ENCODE peak calls at places on chromosomes 4 and X, in nine cellular contexts. C, L, W, A, K, G, F, Z and S are unnamed samples.

GRCh38 chrX:54825716-54826428 is 18.3 kb downstream of the MAGED2 start:
- DNase-seq in G (no peak), Z (no peak), L (peak; percentile 41), C (no peak), K (no peak), W (no peak), F (peak; percentile 26), A (peak; percentile 8), S (no peak)

GRCh38 chr4:154836513-154836912 is 55.4 kb downstream of the RBM46 start:
- DNase-seq in K (no peak), A (no peak), Z (no peak), L (no peak), F (no peak), G (no peak), C (no peak), W (no peak), S (no peak)

GRCh38 chr4:155854597-155855226 is 11.4 kb downstream of the ASIC5 start:
- DNase-seq in F (peak; percentile 65), K (no peak), C (peak; percentile 70), G (no peak), W (no peak), Z (peak; percentile 65), L (no peak), A (peak; percentile 54), S (peak; percentile 74)

GRCh38 chrX:107742754-107743191 is 32.8 kb downstream of the TSC22D3 start:
- DNase-seq in C (no peak), A (no peak), W (no peak), Z (no peak), K (peak; percentile 58), G (no peak), L (no peak), F (no peak), S (no peak)

GRCh38 chr4:25448379-25449109 is 71.5 kb downstream of the ANAPC4 start:
- DNase-seq in F (peak; percentile 71), K (no peak), W (peak; percentile 67), A (no peak), G (peak; percentile 40), Z (peak; percentile 46), C (no peak), L (no peak), S (peak; percentile 83)

GRCh38 chrX:153669901-153670731 is 3.5 kb downstream of the PNCK start:
- DNase-seq in W (no peak), F (no peak), K (no peak), G (no peak), C (no peak), Z (no peak), L (no peak), A (no peak), S (no peak)

GRCh38 chrX:20974326-20974725 is 399.9 kb upstream of the CNKSR2 start:
- DNase-seq in W (no peak), K (no peak), A (no peak), Z (peak; percentile 31), C (peak; percentile 12), F (peak; percentile 54), L (peak; percentile 40), G (no peak), S (peak; percentile 0)

GRCh38 chr4:71380721-71381120 is 41.9 kb downstream of the SLC4A4 start:
- DNase-seq in F (peak; percentile 69), K (no peak), W (no peak), G (no peak), L (peak; percentile 59), Z (peak; percentile 86), C (peak; percentile 69), A (no peak), S (peak; percentile 37)

GRCh38 chr4:88531549-88531948 is 8.0 kb upstream of the PYURF start:
- DNase-seq in L (no peak), W (no peak), A (no peak), C (peak; percentile 8), K (no peak), Z (no peak), G (no peak), F (peak; percentile 46), S (no peak)

GRCh38 chr4:121462660-121463261 is 81.9 kb upstream of the QRFPR start:
- DNase-seq in W (no peak), F (peak; percentile 88), Z (peak; percentile 62), A (peak; percentile 83), G (peak; percentile 55), K (peak; percentile 51), C (peak; percentile 75), L (peak; percentile 73), S (peak; percentile 90)

GRCh38 chr4:146481246-146481645 is 40.5 kb downstream of the SLC10A7 start:
- DNase-seq in L (no peak), K (no peak), Z (no peak), A (no peak), G (no peak), C (no peak), F (no peak), W (no peak), S (no peak)

GRCh38 chr4:212438-213174 is 88.3 kb downstream of the ZNF718 start:
- DNase-seq in C (peak; percentile 88), L (no peak), K (peak; percentile 25), F (peak; percentile 90), A (no peak), Z (peak; percentile 89), W (no peak), G (peak; percentile 90), S (peak; percentile 78)
- H3K9ac ChIP-seq in C (peak overlapping the region; percentile 85), L (no peak overlapping the region), K (peak overlapping the region; percentile 26), F (peak overlapping the region; percentile 97), A (no peak overlapping the region), Z (peak overlapping the region; percentile 90), W (no peak overlapping the region), G (peak overlapping the region; percentile 94), S (peak overlapping the region; percentile 77)

GRCh38 chr4:91989914-91990313 is 313.9 kb upstream of the GRID2 start:
- DNase-seq in K (no peak), F (no peak), L (no peak), Z (no peak), W (no peak), G (no peak), A (no peak), C (no peak), S (no peak)

GRCh38 chr4:91984466-91984865 is 319.3 kb upstream of the GRID2 start:
- DNase-seq in K (no peak), Z (no peak), W (no peak), L (peak; percentile 46), F (no peak), C (no peak), A (no peak), G (no peak), S (no peak)
- H3K9ac ChIP-seq in K (no peak overlapping the region), Z (no peak overlapping the region), W (no peak overlapping the region), L (no peak overlapping the region), F (no peak overlapping the region), C (no peak overlapping the region), A (no peak overlapping the region), G (no peak overlapping the region), S (no peak overlapping the region)

DNA sequence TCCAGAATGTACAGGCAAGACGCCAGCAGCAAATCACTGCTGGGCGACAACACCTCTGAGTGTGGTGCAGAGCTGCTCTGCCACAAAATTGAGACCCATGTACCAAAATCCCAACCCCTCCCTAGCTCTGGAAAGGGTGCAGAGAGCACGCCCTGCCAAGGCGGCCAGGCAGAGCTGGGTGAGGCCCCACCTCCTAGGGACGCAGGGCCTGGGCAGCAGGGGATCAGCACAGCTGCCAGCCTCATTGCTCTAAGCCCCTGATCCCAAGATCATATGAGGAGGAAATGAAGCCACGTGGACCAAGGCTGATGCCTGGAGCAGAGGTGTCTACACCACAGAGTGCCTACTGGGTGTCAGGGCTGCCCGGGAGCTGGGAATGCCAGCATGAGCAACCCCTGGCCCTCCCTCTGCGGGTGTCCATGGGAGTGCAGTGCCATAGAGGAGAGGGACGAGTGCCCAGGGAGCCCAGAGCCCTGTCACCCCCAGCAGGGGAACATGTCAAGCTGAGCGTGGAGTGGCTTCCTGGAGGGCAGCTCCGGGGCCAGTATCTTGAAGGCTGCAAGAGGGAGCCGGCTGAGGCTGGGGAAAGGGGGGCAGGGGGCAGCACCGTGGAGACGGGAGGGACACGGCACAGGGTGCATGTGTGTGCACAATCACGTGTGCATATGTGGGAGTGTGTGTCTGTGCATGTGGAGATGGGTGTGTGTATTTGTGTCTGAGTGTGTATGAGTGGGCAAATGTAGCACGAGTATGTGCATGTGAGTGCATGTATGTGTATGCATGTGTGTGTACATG is 63.9 kb upstream of the PSAPL1 start:
- DNase-seq in W (no peak), A (no peak), Z (no peak), F (no peak), L (no peak), K (no peak), C (no peak), G (no peak), S (no peak)
- H3K9ac ChIP-seq in W (no peak overlapping the region), A (no peak overlapping the region), Z (no peak overlapping the region), F (no peak overlapping the region), L (no peak overlapping the region), K (no peak overlapping the region), C (no peak overlapping the region), G (no peak overlapping the region), S (no peak overlapping the region)

DNA sequence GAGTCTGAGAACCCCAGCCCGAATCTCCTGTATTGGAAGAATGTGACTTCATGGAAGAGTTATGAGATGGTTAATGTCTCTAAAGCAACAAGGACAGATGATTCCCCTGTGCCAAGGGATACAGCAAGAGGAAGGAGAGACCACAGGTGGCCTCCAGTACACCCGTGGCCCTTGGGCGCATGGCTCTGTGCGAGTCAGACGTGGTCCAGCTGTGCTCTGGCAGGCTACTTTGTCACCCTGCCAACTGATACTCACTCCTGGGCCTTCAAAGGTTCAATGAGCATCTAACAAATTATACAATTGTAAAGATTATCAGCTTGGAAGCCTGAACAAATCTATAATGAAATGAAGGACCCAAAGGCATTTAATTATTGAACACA is 71.7 kb downstream of the NYX start:
- DNase-seq in W (no peak), K (no peak), A (no peak), G (no peak), Z (no peak), L (no peak), F (no peak), C (peak; percentile 40), S (no peak)
- H3K9ac ChIP-seq in W (no peak overlapping the region), K (no peak overlapping the region), A (no peak overlapping the region), G (no peak overlapping the region), Z (no peak overlapping the region), L (no peak overlapping the region), F (no peak overlapping the region), C (no peak overlapping the region), S (no peak overlapping the region)

GRCh38 chrX:119686087-119686639 is 6.8 kb downstream of the SEPTIN6 start:
- DNase-seq in C (peak; percentile 39), K (no peak), L (no peak), W (no peak), F (peak; percentile 57), A (peak; percentile 41), G (no peak), Z (peak; percentile 11), S (peak; percentile 50)
- H3K9ac ChIP-seq in C (no peak overlapping the region), K (peak overlapping the region; percentile 46), L (no peak overlapping the region), W (no peak overlapping the region), F (peak overlapping the region; percentile 72), A (peak overlapping the region; percentile 81), G (no peak overlapping the region), Z (peak overlapping the region; percentile 59), S (peak overlapping the region; percentile 16)